ENCODE peak calls at places on chromosomes 11 and 22, in six cellular contexts. One of them, this sample, is unnamed.

GRCh38 chr11:57974830-57975229 is 48.9 kb upstream of the OR9Q1 start:
- DNase-seq in Peyer's patch: no peak
- DNase-seq in left lobe of liver: no peak
- DNase-seq in activated CD4-positive, alpha-beta T cell treated with anti-CD3 and anti-CD28 coated beads for 24 hours: no peak
- DNase-seq in T-helper 1 cell: no peak
- DNase-seq in ovary: no peak
- DNase-seq in this sample: no peak

GRCh38 chr22:28430656-28431055 is 249.0 kb downstream of the TTC28 start:
- DNase-seq in Peyer's patch: no peak
- DNase-seq in left lobe of liver: no peak
- DNase-seq in activated CD4-positive, alpha-beta T cell treated with anti-CD3 and anti-CD28 coated beads for 24 hours: no peak
- DNase-seq in ovary: no peak
- DNase-seq in T-helper 1 cell: no peak
- DNase-seq in this sample: no peak

GRCh38 chr11:96149743-96150555 is 193.0 kb downstream of the MAML2 start:
- DNase-seq in T-helper 1 cell: no peak
- DNase-seq in Peyer's patch: no peak
- DNase-seq in ovary: no peak
- DNase-seq in left lobe of liver: no peak
- DNase-seq in activated CD4-positive, alpha-beta T cell treated with anti-CD3 and anti-CD28 coated beads for 24 hours: no peak
- DNase-seq in this sample: no peak

GRCh38 chr22:17954200-17954859 is 70.0 kb downstream of the MICAL3 start:
- DNase-seq in ovary: no peak
- DNase-seq in Peyer's patch: no peak
- DNase-seq in T-helper 1 cell: no peak
- DNase-seq in activated CD4-positive, alpha-beta T cell treated with anti-CD3 and anti-CD28 coated beads for 24 hours: no peak
- DNase-seq in left lobe of liver: no peak
- DNase-seq in this sample: no peak

GRCh38 chr11:64526795-64527194 is 64.2 kb upstream of the SLC22A12 start:
- DNase-seq in activated CD4-positive, alpha-beta T cell treated with anti-CD3 and anti-CD28 coated beads for 24 hours: no peak
- DNase-seq in Peyer's patch: no peak
- DNase-seq in ovary: no peak
- DNase-seq in T-helper 1 cell: no peak
- DNase-seq in left lobe of liver: no peak
- DNase-seq in this sample: no peak

GRCh38 chr11:64924910-64925284 is 408 bp downstream of the PPP2R5B start:
- DNase-seq in Peyer's patch: no peak
- DNase-seq in activated CD4-positive, alpha-beta T cell treated with anti-CD3 and anti-CD28 coated beads for 24 hours: peak
- DNase-seq in ovary: no peak
- DNase-seq in left lobe of liver: no peak
- DNase-seq in T-helper 1 cell: no peak
- DNase-seq in this sample: peak

GRCh38 chr11:64334764-64335741 is 5.0 kb upstream of the CCDC88B start:
- DNase-seq in activated CD4-positive, alpha-beta T cell treated with anti-CD3 and anti-CD28 coated beads for 24 hours: no peak
- DNase-seq in Peyer's patch: peak
- DNase-seq in left lobe of liver: no peak
- DNase-seq in ovary: no peak
- DNase-seq in T-helper 1 cell: no peak
- DNase-seq in this sample: no peak

GRCh38 chr11:119666463-119667131 is 62.4 kb downstream of the NECTIN1 start:
- DNase-seq in ovary: peak
- DNase-seq in activated CD4-positive, alpha-beta T cell treated with anti-CD3 and anti-CD28 coated beads for 24 hours: peak
- DNase-seq in left lobe of liver: peak
- DNase-seq in Peyer's patch: peak
- DNase-seq in T-helper 1 cell: peak
- DNase-seq in this sample: peak

GRCh38 chr11:66979336-66979980 is 4.4 kb downstream of the C11orf86 start:
- DNase-seq in Peyer's patch: no peak
- DNase-seq in T-helper 1 cell: no peak
- DNase-seq in left lobe of liver: no peak
- DNase-seq in activated CD4-positive, alpha-beta T cell treated with anti-CD3 and anti-CD28 coated beads for 24 hours: no peak
- DNase-seq in ovary: no peak
- DNase-seq in this sample: no peak

GRCh38 chr11:12840871-12841516 is 166.8 kb downstream of the TEAD1 start:
- DNase-seq in ovary: no peak
- DNase-seq in Peyer's patch: no peak
- DNase-seq in activated CD4-positive, alpha-beta T cell treated with anti-CD3 and anti-CD28 coated beads for 24 hours: no peak
- DNase-seq in T-helper 1 cell: no peak
- DNase-seq in left lobe of liver: no peak
- DNase-seq in this sample: no peak

GRCh38 chr11:43922295-43922648 is 20.2 kb upstream of the C11orf96 start:
- DNase-seq in ovary: no peak
- DNase-seq in activated CD4-positive, alpha-beta T cell treated with anti-CD3 and anti-CD28 coated beads for 24 hours: no peak
- DNase-seq in left lobe of liver: no peak
- DNase-seq in Peyer's patch: no peak
- DNase-seq in T-helper 1 cell: no peak
- DNase-seq in this sample: no peak

GRCh38 chr11:124762624-124763155 is 600 bp upstream of the ESAM start:
- DNase-seq in T-helper 1 cell: no peak
- DNase-seq in ovary: no peak
- DNase-seq in left lobe of liver: no peak
- DNase-seq in activated CD4-positive, alpha-beta T cell treated with anti-CD3 and anti-CD28 coated beads for 24 hours: no peak
- DNase-seq in Peyer's patch: no peak
- DNase-seq in this sample: no peak

GRCh38 chr11:9616858-9617257 is 43.4 kb downstream of the WEE1 start:
- DNase-seq in ovary: no peak
- DNase-seq in left lobe of liver: no peak
- DNase-seq in activated CD4-positive, alpha-beta T cell treated with anti-CD3 and anti-CD28 coated beads for 24 hours: no peak
- DNase-seq in T-helper 1 cell: no peak
- DNase-seq in Peyer's patch: no peak
- DNase-seq in this sample: no peak

GRCh38 chr22:44595841-44596341 is 97.9 kb upstream of the RTL6 start:
- DNase-seq in left lobe of liver: no peak
- DNase-seq in T-helper 1 cell: no peak
- DNase-seq in Peyer's patch: no peak
- DNase-seq in ovary: no peak
- DNase-seq in activated CD4-positive, alpha-beta T cell treated with anti-CD3 and anti-CD28 coated beads for 24 hours: no peak
- DNase-seq in this sample: no peak

GRCh38 chr11:33674035-33674814 is 26.4 kb downstream of the C11orf91 start:
- DNase-seq in activated CD4-positive, alpha-beta T cell treated with anti-CD3 and anti-CD28 coated beads for 24 hours: no peak
- DNase-seq in T-helper 1 cell: no peak
- DNase-seq in Peyer's patch: no peak
- DNase-seq in ovary: no peak
- DNase-seq in left lobe of liver: no peak
- DNase-seq in this sample: no peak

GRCh38 chr11:37511425-37511933 is 913.4 kb upstream of the RAG2 start:
- DNase-seq in Peyer's patch: no peak
- DNase-seq in activated CD4-positive, alpha-beta T cell treated with anti-CD3 and anti-CD28 coated beads for 24 hours: no peak
- DNase-seq in left lobe of liver: no peak
- DNase-seq in ovary: no peak
- DNase-seq in T-helper 1 cell: no peak
- DNase-seq in this sample: no peak

GRCh38 chr22:26734339-26735018 is 77.1 kb downstream of the MIAT start:
- DNase-seq in left lobe of liver: no peak
- DNase-seq in activated CD4-positive, alpha-beta T cell treated with anti-CD3 and anti-CD28 coated beads for 24 hours: no peak
- DNase-seq in ovary: no peak
- DNase-seq in Peyer's patch: no peak
- DNase-seq in T-helper 1 cell: no peak
- DNase-seq in this sample: no peak

GRCh38 chr11:14380947-14381555 is 22.1 kb upstream of the RRAS2 start:
- DNase-seq in activated CD4-positive, alpha-beta T cell treated with anti-CD3 and anti-CD28 coated beads for 24 hours: peak
- DNase-seq in T-helper 1 cell: peak
- DNase-seq in Peyer's patch: peak
- DNase-seq in ovary: peak
- DNase-seq in left lobe of liver: peak
- DNase-seq in this sample: peak

This sample was measured in psoas muscle.